ENCODE peak calls at places on chromosomes 6 and 20, in four cellular contexts. O is left ventricle myocardium superior; E is thyroid gland; H is CD8-positive, alpha-beta T cell. G is an unnamed sample.

GRCh38 chr6:117072134-117072533 is 193.2 kb upstream of the VGLL2 start:
- DNase-seq in E (peak), H (no peak), O (peak), G (no peak)

GRCh38 chr6:84052204-84052882 is 18.8 kb downstream of the MRAP2 start:
- DNase-seq in E (peak), H (no peak), O (peak), G (peak)

GRCh38 chr20:46312075-46312944 is 4.0 kb upstream of the CDH22 start:
- DNase-seq in E (no peak), O (no peak), H (no peak), G (peak)

GRCh38 chr6:130421567-130421966 is 55.8 kb downstream of the TMEM200A start:
- DNase-seq in O (no peak), H (no peak), E (no peak), G (no peak)

GRCh38 chr6:111992851-111993250 is 61.1 kb upstream of the CCN6 start:
- DNase-seq in H (peak), E (no peak), O (no peak), G (no peak)

GRCh38 chr20:50110141-50111047 is 2.6 kb downstream of the UBE2V1 start:
- DNase-seq in H (peak), E (peak), O (no peak), G (peak)

GRCh38 chr6:42777126-42777822 is 4.6 kb upstream of the BICRAL start:
- DNase-seq in O (no peak), H (no peak), E (no peak), G (no peak)

GRCh38 chr6:107716688-107717089 is 107.4 kb downstream of the SCML4 start:
- DNase-seq in E (no peak), H (peak), O (no peak), G (no peak)

GRCh38 chr20:37864275-37864674 is 38.7 kb upstream of the VSTM2L start:
- DNase-seq in E (no peak), H (no peak), O (no peak), G (no peak)

GRCh38 chr6:11323666-11324452 is 91.4 kb upstream of the NEDD9 start:
- DNase-seq in O (peak), H (no peak), E (no peak), G (no peak)

GRCh38 chr6:75208564-75209431 is 2.9 kb upstream of the COL12A1 start:
- DNase-seq in E (peak), O (peak), H (peak), G (peak)

GRCh38 chr6:12545837-12546658 is 170.5 kb upstream of the PHACTR1 start:
- DNase-seq in H (no peak), E (no peak), O (no peak), G (no peak)

GRCh38 chr6:132456700-132457143 is 55.4 kb upstream of the MOXD1 start:
- DNase-seq in H (no peak), E (no peak), O (peak), G (no peak)

GRCh38 chr6:21987501-21987957 is 309.3 kb downstream of the PRL start:
- DNase-seq in E (peak), O (peak), H (no peak), G (peak)

GRCh38 chr20:23582293-23582692 is 14.0 kb upstream of the CST9L start:
- DNase-seq in O (no peak), H (no peak), E (no peak), G (no peak)

GRCh38 chr20:61066541-61066940 is 185.5 kb upstream of the CDH4 start:
- DNase-seq in E (no peak), O (no peak), H (no peak), G (no peak)

GRCh38 chr6:89977808-89978748 is 83.8 kb downstream of the GJA10 start:
- DNase-seq in H (no peak), O (no peak), E (no peak), G (no peak)

GRCh38 chr20:63707558-63708300 is at the start of the genes ARFRP1 and ZGPAT:
- DNase-seq in H (peak), E (peak), O (peak), G (peak)

GRCh38 chr20:33721391-33722140 is 1.5 kb upstream of the PXMP4 start:
- DNase-seq in O (no peak), E (peak), H (no peak), G (no peak)

GRCh38 chr20:60313609-60314008 is 355.4 kb downstream of the CDH26 start:
- DNase-seq in O (no peak), E (no peak), H (no peak), G (no peak)

GRCh38 chr6:152232494-152233151 is 404.5 kb downstream of the SYNE1 start:
- DNase-seq in O (peak), H (no peak), E (no peak), G (no peak)

GRCh38 chr6:132733288-132733687 is 19.4 kb upstream of the VNN1 start:
- DNase-seq in H (no peak), O (no peak), E (no peak), G (no peak)

GRCh38 chr6:10759312-10759839 is 11.8 kb downstream of the TMEM14B start:
- DNase-seq in H (no peak), O (no peak), E (no peak), G (no peak)

GRCh38 chr6:167401525-167402194 is 76.8 kb downstream of the TTLL2 start:
- DNase-seq in O (no peak), H (no peak), E (peak), G (no peak)

GRCh38 chr6:45387236-45387635 is 9.5 kb upstream of the SUPT3H start:
- DNase-seq in O (no peak), E (no peak), H (no peak), G (no peak)

GRCh38 chr20:59939052-59939878 is 840 bp downstream of the PPP1R3D start:
- DNase-seq in O (no peak), E (no peak), H (no peak), G (peak)